ENCODE peak calls at places on chromosomes 12 and 14, in five cellular contexts. G is brain microvascular endothelial cell, E is fibroblast of pulmonary artery, W is HS-27A, C is IMR-90. B is an unnamed sample.

GRCh38 chr12:114355389-114356088 is 50.4 kb downstream of the TBX5 start:
- DNase-seq in G (no peak), E (no peak), W (no peak), C (no peak), B (no peak)

GRCh38 chr14:21262410-21262809 is 6.8 kb downstream of the HNRNPC start:
- DNase-seq in G (no peak), E (no peak), W (no peak), C (no peak), B (no peak)

GRCh38 chr12:52903285-52903854 is 1.5 kb downstream of the KRT8 start:
- DNase-seq in G (peak), E (peak), W (no peak), C (peak), B (peak)

GRCh38 chr12:460301-461230 is 827 bp downstream of the B4GALNT3 start:
- DNase-seq in G (no peak), E (no peak), W (no peak), C (no peak), B (peak)

GRCh38 chr14:101509730-101510371 is 51.4 kb upstream of the DIO3 start:
- DNase-seq in G (no peak), E (no peak), W (no peak), C (no peak), B (no peak)

GRCh38 chr14:92586001-92586947 is 72.7 kb downstream of the RIN3 start:
- DNase-seq in G (peak), E (peak), W (peak), C (peak), B (no peak)

GRCh38 chr14:61281186-61281676 is at the start of gene TMEM30B:
- DNase-seq in G (no peak), E (no peak), W (no peak), C (no peak), B (peak)

GRCh38 chr12:31324845-31325523 is 966 bp downstream of the SINHCAF start:
- DNase-seq in G (peak), E (peak), W (peak), C (peak), B (peak)

GRCh38 chr14:68564826-68565760 is 227.8 kb downstream of the ZFP36L1 start:
- DNase-seq in G (no peak), E (peak), W (no peak), C (no peak), B (no peak)

GRCh38 chr14:55546212-55546874 is 33.7 kb upstream of the KTN1 start:
- DNase-seq in G (no peak), E (no peak), W (no peak), C (no peak), B (no peak)

GRCh38 chr12:110282343-110282860 is 1.4 kb downstream of the ATP2A2 start:
- DNase-seq in G (no peak), E (no peak), W (no peak), C (no peak), B (no peak)

GRCh38 chr12:86671001-86671400 is 414.8 kb upstream of the MGAT4C start:
- DNase-seq in G (no peak), E (no peak), W (no peak), C (peak), B (no peak)

GRCh38 chr14:70330596-70330995 is 28.9 kb downstream of the COX16 start:
- DNase-seq in G (no peak), E (no peak), W (no peak), C (no peak), B (no peak)

GRCh38 chr12:11170810-11171144 is 217 bp upstream of the SMIM10L1 start:
- DNase-seq in G (no peak), E (no peak), W (no peak), C (no peak), B (no peak)

GRCh38 chr12:50326636-50327284 is 43.4 kb upstream of the LIMA1 start:
- DNase-seq in G (peak), E (peak), W (no peak), C (peak), B (peak)

GRCh38 chr12:124928095-124928911 is 13.9 kb upstream of the UBC start:
- DNase-seq in G (peak), E (peak), W (no peak), C (peak), B (peak)

GRCh38 chr14:91041450-91041849 is 19.0 kb downstream of the RPS6KA5 start:
- DNase-seq in G (no peak), E (no peak), W (no peak), C (no peak), B (no peak)

GRCh38 chr12:119460876-119461275 is 126.3 kb downstream of the CCDC60 start:
- DNase-seq in G (no peak), E (no peak), W (no peak), C (no peak), B (no peak)

GRCh38 chr14:51658441-51659173 is 6.9 kb downstream of the FRMD6 start:
- DNase-seq in G (no peak), E (no peak), W (no peak), C (no peak), B (no peak)

GRCh38 chr12:104215638-104216297 is at the start of gene TXNRD1:
- DNase-seq in G (peak), E (peak), W (no peak), C (peak), B (peak)

GRCh38 chr12:92278378-92278828 is 132.8 kb upstream of the BTG1 start:
- DNase-seq in G (no peak), E (peak), W (no peak), C (peak), B (no peak)

GRCh38 chr12:12671850-12672660 is 23.9 kb downstream of the GPR19 start:
- DNase-seq in G (peak), E (no peak), W (peak), C (peak), B (no peak)

GRCh38 chr14:34604990-34605389 is 25.0 kb downstream of the SNX6 start:
- DNase-seq in G (no peak), E (peak), W (no peak), C (peak), B (no peak)